ENCODE peak calls at places on chromosomes 6 and 20, in six cellular contexts. One of them, this sample, is unnamed.

GRCh38 chr6:12353731-12354130 is 63.6 kb downstream of the EDN1 start:
- DNase-seq in EL: no peak
- DNase-seq in NT2/D1: no peak
- DNase-seq in D341Med: no peak
- DNase-seq in fibroblast of mammary gland: peak; percentile 27
- DNase-seq in nephron progenitor cell: no peak
- DNase-seq in this sample: no peak

GRCh38 chr6:167993169-167993568 is 4.3 kb upstream of the KIF25 start:
- DNase-seq in fibroblast of mammary gland: no peak
- DNase-seq in nephron progenitor cell: no peak
- DNase-seq in NT2/D1: no peak
- DNase-seq in D341Med: no peak
- DNase-seq in EL: no peak
- DNase-seq in this sample: no peak

GRCh38 chr6:101824551-101825345 is 431.2 kb downstream of the GRIK2 start:
- DNase-seq in fibroblast of mammary gland: no peak
- DNase-seq in NT2/D1: no peak
- DNase-seq in EL: no peak
- DNase-seq in D341Med: no peak
- DNase-seq in nephron progenitor cell: no peak
- DNase-seq in this sample: no peak

GRCh38 chr20:1993986-1994385 is at the start of gene PDYN:
- DNase-seq in NT2/D1: no peak
- DNase-seq in fibroblast of mammary gland: no peak
- DNase-seq in nephron progenitor cell: peak; percentile 24
- DNase-seq in D341Med: no peak
- DNase-seq in EL: no peak
- DNase-seq in this sample: no peak

GRCh38 chr6:120804612-120805011 is 529.7 kb downstream of the TBC1D32 start:
- DNase-seq in EL: no peak
- DNase-seq in nephron progenitor cell: no peak
- DNase-seq in NT2/D1: no peak
- DNase-seq in fibroblast of mammary gland: no peak
- DNase-seq in D341Med: no peak
- DNase-seq in this sample: no peak

GRCh38 chr6:18609715-18610114 is 222.6 kb downstream of the RNF144B start:
- DNase-seq in NT2/D1: no peak
- DNase-seq in D341Med: no peak
- DNase-seq in EL: no peak
- DNase-seq in fibroblast of mammary gland: peak; percentile 14
- DNase-seq in nephron progenitor cell: no peak
- DNase-seq in this sample: no peak

GRCh38 chr20:23187759-23188158 is 101.6 kb upstream of the CD93 start:
- DNase-seq in EL: no peak
- DNase-seq in NT2/D1: no peak
- DNase-seq in fibroblast of mammary gland: no peak
- DNase-seq in D341Med: no peak
- DNase-seq in nephron progenitor cell: no peak
- DNase-seq in this sample: no peak

GRCh38 chr6:143594647-143595046 is 83.1 kb upstream of the PHACTR2 start:
- DNase-seq in fibroblast of mammary gland: peak; percentile 55
- DNase-seq in NT2/D1: no peak
- DNase-seq in nephron progenitor cell: no peak
- DNase-seq in D341Med: no peak
- DNase-seq in EL: no peak
- DNase-seq in this sample: no peak

GRCh38 chr6:16108996-16109658 is 19.8 kb upstream of the MYLIP start:
- DNase-seq in nephron progenitor cell: no peak
- DNase-seq in NT2/D1: no peak
- DNase-seq in fibroblast of mammary gland: no peak
- DNase-seq in EL: no peak
- DNase-seq in D341Med: no peak
- DNase-seq in this sample: peak; percentile 58

GRCh38 chr20:2449386-2449785 is 21.2 kb downstream of the SNRPB start:
- DNase-seq in NT2/D1: no peak
- DNase-seq in fibroblast of mammary gland: no peak
- DNase-seq in D341Med: no peak
- DNase-seq in nephron progenitor cell: no peak
- DNase-seq in EL: no peak
- DNase-seq in this sample: no peak

GRCh38 chr6:3186974-3187382 is 29.6 kb upstream of the TUBB2A start:
- DNase-seq in D341Med: no peak
- DNase-seq in nephron progenitor cell: no peak
- DNase-seq in NT2/D1: no peak
- DNase-seq in fibroblast of mammary gland: no peak
- DNase-seq in EL: no peak
- DNase-seq in this sample: no peak

GRCh38 chr6:45433533-45434400 is 56.0 kb upstream of the SUPT3H start:
- DNase-seq in NT2/D1: no peak
- DNase-seq in nephron progenitor cell: no peak
- DNase-seq in EL: no peak
- DNase-seq in fibroblast of mammary gland: no peak
- DNase-seq in D341Med: no peak
- DNase-seq in this sample: no peak

GRCh38 chr6:158174514-158174913 is 6.4 kb downstream of the GTF2H5 start:
- DNase-seq in NT2/D1: no peak
- DNase-seq in EL: peak; percentile 92
- DNase-seq in nephron progenitor cell: no peak
- DNase-seq in D341Med: no peak
- DNase-seq in fibroblast of mammary gland: peak; percentile 94
- DNase-seq in this sample: peak; percentile 17

GRCh38 chr6:45614488-45615285 is 237.0 kb upstream of the SUPT3H start:
- DNase-seq in D341Med: no peak
- DNase-seq in fibroblast of mammary gland: peak; percentile 77
- DNase-seq in NT2/D1: no peak
- DNase-seq in nephron progenitor cell: no peak
- DNase-seq in EL: no peak
- DNase-seq in this sample: no peak

GRCh38 chr6:31896856-31897611 is 464 bp downstream of the EHMT2 start:
- DNase-seq in EL: no peak
- DNase-seq in fibroblast of mammary gland: no peak
- DNase-seq in D341Med: no peak
- DNase-seq in nephron progenitor cell: peak; percentile 55
- DNase-seq in NT2/D1: no peak
- DNase-seq in this sample: no peak

This sample was measured in SJCRH30.